ENCODE peak calls at places on chromosomes 6 and 20, in seven cellular contexts. O is transverse colon, N is A549, V is HCT116, Z is ovary, F is gastrocnemius medialis, C is sigmoid colon. U is an unnamed sample.

GRCh38 chr20:40650707-40651106 is 38.3 kb downstream of the MAFB start:
- DNase-seq in F (no peak), V (no peak), Z (no peak), O (no peak), C (no peak), N (no peak), U (no peak)

GRCh38 chr6:45439459-45439858 is 61.7 kb upstream of the SUPT3H start:
- DNase-seq in N (no peak), V (no peak), O (no peak), Z (no peak), F (no peak), C (no peak), U (no peak)

GRCh38 chr20:21133917-21134622 is 8.2 kb downstream of the KIZ start:
- DNase-seq in O (no peak), C (no peak), V (no peak), N (no peak), Z (no peak), F (no peak), U (no peak)

GRCh38 chr6:157974967-157975366 is 6.7 kb upstream of the SYNJ2 start:
- DNase-seq in Z (no peak), F (no peak), O (no peak), V (no peak), N (no peak), C (no peak), U (no peak)

GRCh38 chr6:31919624-31920303 is 7.8 kb upstream of the C2 start:
- DNase-seq in O (no peak), Z (no peak), F (no peak), C (no peak), N (no peak), V (no peak), U (no peak)

GRCh38 chr6:160010067-160010466 is 41.2 kb downstream of the IGF2R start:
- DNase-seq in C (peak; percentile 81), N (no peak), Z (peak; percentile 44), F (peak; percentile 54), O (no peak), V (no peak), U (no peak)

GRCh38 chr6:71139249-71139648 is 149.4 kb upstream of the OGFRL1 start:
- DNase-seq in N (no peak), Z (no peak), C (no peak), O (no peak), V (no peak), F (no peak), U (peak; percentile 7)

GRCh38 chr6:79868098-79868722 is 79.1 kb downstream of the ELOVL4 start:
- DNase-seq in O (no peak), F (no peak), C (no peak), V (peak; percentile 76), Z (no peak), N (peak; percentile 44), U (peak; percentile 33)

GRCh38 chr6:72938104-72938503 is 287.2 kb downstream of the KHDC1L start:
- DNase-seq in Z (no peak), O (no peak), F (no peak), C (no peak), V (no peak), N (no peak), U (no peak)

GRCh38 chr6:33078919-33079521 is 3.2 kb downstream of the HLA-DPB1 start:
- DNase-seq in V (no peak), F (no peak), Z (no peak), N (no peak), C (no peak), O (no peak), U (no peak)

DNA sequence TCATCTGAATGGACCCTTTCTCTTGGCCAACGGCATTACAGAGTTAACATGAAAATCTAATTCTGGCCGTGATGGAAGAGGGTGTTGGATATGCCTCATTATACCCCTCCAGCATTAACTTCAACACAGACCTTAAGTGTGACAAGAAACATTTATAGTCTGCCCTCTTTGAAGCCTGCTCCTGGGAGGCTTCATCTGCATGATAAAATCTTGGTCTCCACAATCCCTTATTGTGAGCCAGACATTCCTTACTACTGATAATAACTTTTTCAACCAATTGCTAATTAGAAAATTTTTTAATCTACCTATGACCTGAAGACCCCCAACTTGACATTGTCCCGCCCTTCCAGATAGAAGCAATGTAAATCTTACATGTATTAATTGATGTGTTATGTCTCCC is 9.3 kb upstream of the HBS1L start:
- DNase-seq in N (no peak), V (no peak), F (no peak), C (no peak), Z (no peak), O (no peak), U (no peak)
- TF ChIP-seq POLR2A in N (no peak), V (no peak), F (no peak), C (no peak), Z (no peak), O (no peak), U (no peak)

GRCh38 chr6:138776659-138777058 is 3.1 kb downstream of the CCDC28A start:
- DNase-seq in N (no peak), Z (no peak), C (no peak), O (no peak), F (no peak), V (no peak), U (no peak)

GRCh38 chr6:138774370-138774769 is 801 bp downstream of the CCDC28A start:
- DNase-seq in Z (no peak), V (no peak), N (no peak), F (no peak), C (no peak), O (no peak), U (no peak)

GRCh38 chr6:138769102-138769676 is 4.4 kb upstream of the CCDC28A start:
- DNase-seq in Z (no peak), N (no peak), F (no peak), C (no peak), O (no peak), V (no peak), U (no peak)

GRCh38 chr6:138772596-138773176 is 883 bp upstream of the CCDC28A start:
- DNase-seq in O (no peak), C (no peak), N (no peak), V (no peak), F (no peak), Z (no peak), U (no peak)

DNA sequence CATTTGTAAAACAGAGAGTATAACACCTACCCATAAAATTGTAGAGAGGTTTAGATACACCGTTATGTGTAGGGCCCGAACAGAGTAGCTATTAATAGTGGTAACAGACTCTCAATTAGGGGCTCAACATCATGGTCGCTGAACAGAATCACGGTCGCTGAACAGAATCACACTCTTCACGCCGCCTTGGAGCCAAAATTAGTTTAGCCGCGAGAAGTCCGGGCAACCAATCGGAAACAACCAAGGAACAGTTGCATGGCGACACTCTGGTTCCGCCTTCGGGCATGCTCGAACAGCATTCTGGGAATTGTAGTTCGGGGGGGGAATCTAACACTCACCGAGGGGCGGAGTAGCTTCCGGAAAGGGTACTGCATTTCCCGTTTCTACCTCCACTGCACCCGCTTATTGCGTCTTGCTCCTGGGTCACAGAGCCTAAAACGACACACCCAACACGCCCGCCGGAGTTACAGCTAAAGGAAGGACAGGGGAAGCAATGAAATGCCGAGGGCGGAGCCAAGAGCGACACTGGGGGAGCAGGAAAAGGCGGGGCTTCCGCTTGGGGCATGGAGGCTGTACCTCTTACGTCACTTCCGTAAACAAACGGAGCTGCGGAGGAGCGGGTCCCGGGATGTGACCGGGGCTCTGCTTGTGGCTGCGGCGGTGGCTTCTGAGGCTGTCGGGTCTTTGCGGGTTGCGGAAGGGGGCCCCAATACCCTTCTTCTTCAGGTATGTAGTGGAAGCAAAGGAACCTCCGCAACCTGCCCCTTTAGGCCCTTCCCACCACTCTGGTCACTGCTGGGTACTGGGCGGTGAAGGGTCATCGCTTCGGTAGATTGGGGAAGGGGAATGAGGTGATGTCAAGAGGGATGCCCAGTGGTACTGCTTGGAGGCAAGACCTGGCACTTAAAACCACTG is at the start of gene CCDC28A:
- DNase-seq in V (peak; percentile 93), Z (peak; percentile 94), F (peak; percentile 94), N (peak; percentile 71), C (peak; percentile 97), O (peak; percentile 94), U (peak; percentile 55)
- TF ChIP-seq POLR2A in V (peak; percentile 86), Z (peak; percentile 59), F (peak; percentile 42), N (no peak), C (peak; percentile 39), O (peak; percentile 70), U (peak; percentile 5)

DNA sequence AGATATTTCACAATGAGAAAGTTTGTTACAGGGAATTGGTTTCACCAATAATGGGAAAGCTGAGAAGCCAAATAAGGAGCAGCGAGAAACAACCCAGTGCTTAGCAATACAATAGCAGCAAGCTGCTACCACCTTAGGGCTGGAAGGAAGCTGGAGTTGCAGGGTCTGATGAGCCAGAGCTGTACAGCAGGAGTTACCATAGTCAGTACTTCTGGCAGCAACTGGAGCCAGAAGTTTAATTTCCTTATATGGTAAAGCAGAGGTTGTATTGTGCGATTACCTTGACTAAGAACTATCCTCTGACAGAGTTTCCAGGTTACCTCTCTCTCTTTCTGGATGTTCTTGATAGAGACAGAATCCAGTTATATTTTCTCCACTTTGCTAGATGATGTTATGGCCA is 137.1 kb upstream of the OLIG3 start:
- DNase-seq in Z (no peak), F (no peak), N (no peak), C (no peak), V (no peak), O (no peak), U (no peak)
- TF ChIP-seq POLR2A in Z (no peak), F (no peak), N (no peak), C (no peak), V (no peak), O (no peak), U (no peak)

GRCh38 chr6:28349892-28350737 is at the start of gene ZKSCAN3:
- DNase-seq in Z (peak; percentile 69), F (peak; percentile 59), V (peak; percentile 80), N (peak; percentile 70), C (peak; percentile 91), O (peak; percentile 91), U (peak; percentile 68)
- TF ChIP-seq POLR2A in Z (no peak), F (peak; percentile 17), V (peak; percentile 81), N (peak; percentile 68), C (no peak), O (peak; percentile 62), U (peak; percentile 38)

DNA sequence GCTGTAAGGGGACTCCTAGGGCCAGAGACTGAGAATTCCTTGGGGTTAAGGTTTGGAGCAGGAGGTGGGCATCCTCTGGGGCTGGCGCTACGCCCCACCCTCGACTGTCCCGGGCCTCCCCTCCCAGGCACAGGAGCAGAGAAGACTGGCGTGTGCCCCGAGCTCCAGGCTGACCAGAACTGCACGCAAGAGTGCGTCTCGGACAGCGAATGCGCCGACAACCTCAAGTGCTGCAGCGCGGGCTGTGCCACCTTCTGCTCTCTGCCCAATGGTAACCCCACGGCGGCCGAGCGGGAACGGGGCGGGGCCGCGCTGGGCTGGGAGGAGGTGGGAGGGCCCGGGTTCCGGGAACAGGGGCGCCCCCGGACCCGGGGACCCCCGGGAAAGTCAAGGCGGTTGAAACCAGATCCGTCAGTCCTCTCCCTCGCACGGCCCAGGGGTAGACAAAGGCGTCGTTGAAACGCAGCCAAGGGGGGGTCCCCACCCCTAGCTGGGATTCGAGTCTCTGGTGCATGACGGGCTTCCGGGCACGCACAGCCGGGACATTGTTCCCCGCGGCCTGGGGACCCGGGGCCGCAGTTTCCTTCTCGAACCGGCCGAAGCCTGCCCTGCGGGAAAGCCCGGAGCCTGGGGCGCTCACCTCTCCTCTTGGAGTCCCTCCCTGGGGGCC is 844 bp downstream of the WFDC2 start:
- DNase-seq in Z (no peak), F (no peak), N (no peak), V (no peak), O (peak; percentile 68), C (peak; percentile 87), U (no peak)
- TF ChIP-seq POLR2A in Z (no peak), F (no peak), N (no peak), V (no peak), O (peak; percentile 67), C (peak; percentile 31), U (no peak)